ENCODE peak calls at places on chromosomes 6 and 20, in five cellular contexts. Z, K, J, Y and I are unnamed samples.

GRCh38 chr20:22371843-22372242 is 212.5 kb downstream of the FOXA2 start:
- DNase-seq in Y (no peak), J (no peak), K (no peak), Z (no peak), I (peak; percentile 56)

GRCh38 chr6:98769546-98769945 is 64.8 kb upstream of the POU3F2 start:
- DNase-seq in Y (no peak), J (no peak), K (peak; percentile 30), Z (peak; percentile 40), I (peak; percentile 12)

GRCh38 chr20:21767739-21768223 is 62.3 kb downstream of the PAX1 start:
- DNase-seq in J (no peak), Y (no peak), K (peak; percentile 73), Z (no peak), I (no peak)

GRCh38 chr20:24490598-24490997 is 21.2 kb downstream of the SYNDIG1 start:
- DNase-seq in Z (no peak), Y (no peak), K (no peak), J (no peak), I (no peak)

GRCh38 chr20:60236613-60237012 is 278.4 kb downstream of the CDH26 start:
- DNase-seq in K (no peak), Z (no peak), Y (no peak), J (no peak), I (no peak)

GRCh38 chr6:54308677-54309315 is 555 bp downstream of the TINAG start:
- DNase-seq in J (no peak), Z (no peak), Y (no peak), K (no peak), I (no peak)

GRCh38 chr20:21609221-21609620 is 95.4 kb upstream of the NKX2-2 start:
- DNase-seq in K (no peak), J (no peak), Y (no peak), Z (no peak), I (no peak)

GRCh38 chr20:40672095-40672494 is 16.9 kb downstream of the MAFB start:
- DNase-seq in K (no peak), Z (no peak), Y (no peak), J (no peak), I (no peak)

GRCh38 chr20:22442318-22442717 is 142.1 kb downstream of the FOXA2 start:
- DNase-seq in Y (no peak), Z (no peak), K (no peak), J (no peak), I (no peak)

GRCh38 chr20:38073307-38074010 is 39.9 kb downstream of the RPRD1B start:
- DNase-seq in K (peak; percentile 60), J (peak; percentile 85), Z (peak; percentile 98), Y (peak; percentile 66), I (peak; percentile 99)

GRCh38 chr6:147434508-147434907 is 74.0 kb upstream of the SAMD5 start:
- DNase-seq in J (no peak), Y (no peak), K (peak; percentile 15), Z (peak; percentile 25), I (peak; percentile 21)

GRCh38 chr20:43590392-43591303 is at the start of gene IFT52:
- DNase-seq in Z (peak; percentile 87), Y (peak; percentile 64), K (peak; percentile 96), J (peak; percentile 95), I (peak; percentile 95)

GRCh38 chr6:39083111-39083702 is 31.8 kb downstream of the SAYSD1 start:
- DNase-seq in J (no peak), Y (no peak), K (no peak), Z (no peak), I (no peak)

GRCh38 chr20:19757973-19758887 is at the start of gene RIN2:
- DNase-seq in Z (peak; percentile 78), J (peak; percentile 96), K (peak; percentile 98), Y (peak; percentile 40), I (peak; percentile 92)

GRCh38 chr6:11412011-11412424 is 125.5 kb upstream of the TMEM170B start:
- DNase-seq in K (no peak), Z (no peak), J (no peak), Y (no peak), I (peak; percentile 72)

GRCh38 chr6:9126845-9127560 is 691.7 kb upstream of the SLC35B3 start:
- DNase-seq in J (no peak), Z (peak; percentile 93), K (peak; percentile 14), Y (peak; percentile 61), I (peak; percentile 73)

GRCh38 chr6:80605165-80605989 is 498.9 kb downstream of the BCKDHB start:
- DNase-seq in K (peak; percentile 71), Y (peak; percentile 39), Z (peak; percentile 49), J (no peak), I (peak; percentile 72)

GRCh38 chr20:33679758-33680485 is 5.7 kb upstream of the NECAB3 start:
- DNase-seq in Z (no peak), K (no peak), J (no peak), Y (no peak), I (no peak)

GRCh38 chr6:125050663-125051318 is 88.6 kb downstream of the RNF217 start:
- DNase-seq in J (no peak), Z (no peak), K (peak; percentile 3), Y (no peak), I (peak; percentile 48)

GRCh38 chr6:109790131-109790530 is 99.0 kb downstream of the FIG4 start:
- DNase-seq in Y (peak; percentile 24), K (no peak), J (no peak), Z (peak; percentile 78), I (peak; percentile 62)

DNA sequence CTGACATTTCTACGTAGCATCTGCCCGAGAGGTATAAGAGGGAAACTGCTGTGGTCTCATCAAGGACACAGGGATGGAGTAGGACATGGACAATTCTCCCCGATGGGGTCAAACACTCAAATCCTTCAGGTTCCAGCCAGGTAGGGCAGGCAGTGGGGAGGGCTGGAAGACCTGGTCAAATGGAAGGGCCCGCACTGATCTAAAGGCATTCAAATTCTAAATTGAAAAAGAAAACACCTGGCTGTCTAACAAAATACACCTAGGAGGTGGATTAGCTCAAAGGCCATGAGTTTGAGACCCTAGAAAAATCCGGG is 8.2 kb downstream of the DUSP15 start:
- DNase-seq in K (no peak), Z (no peak), J (no peak), Y (no peak), I (no peak)
- H3K4me3 ChIP-seq in K (no peak overlapping the region), Z (no peak overlapping the region), J (no peak overlapping the region), Y (no peak overlapping the region), I (no peak overlapping the region)

GRCh38 chr6:137625100-137625661 is 131.0 kb upstream of the OLIG3 start:
- DNase-seq in K (no peak), Y (no peak), Z (no peak), J (no peak), I (no peak)

GRCh38 chr6:137631323-137631722 is 137.1 kb upstream of the OLIG3 start:
- DNase-seq in Y (no peak), Z (peak; percentile 7), J (no peak), K (no peak), I (peak; percentile 14)

GRCh38 chr6:137630666-137631065 is 136.5 kb upstream of the OLIG3 start:
- DNase-seq in K (no peak), J (no peak), Z (no peak), Y (no peak), I (no peak)

GRCh38 chr6:137623293-137623692 is 129.1 kb upstream of the OLIG3 start:
- DNase-seq in Y (no peak), J (no peak), Z (no peak), K (no peak), I (no peak)

GRCh38 chr6:137625808-137626207 is 131.6 kb upstream of the OLIG3 start:
- DNase-seq in K (no peak), Y (no peak), J (no peak), Z (no peak), I (no peak)
- TF ChIP-seq CTCF in K (no peak), Y (peak; percentile 6), J (no peak), Z (no peak), I (no peak)

GRCh38 chr6:16746812-16747211 is 14.4 kb downstream of the ATXN1 start:
- DNase-seq in Y (no peak), K (no peak), Z (no peak), J (no peak), I (no peak)
- H3K4me3 ChIP-seq in Y (no peak overlapping the region), K (no peak overlapping the region), Z (no peak overlapping the region), J (no peak overlapping the region), I (no peak overlapping the region)

DNA sequence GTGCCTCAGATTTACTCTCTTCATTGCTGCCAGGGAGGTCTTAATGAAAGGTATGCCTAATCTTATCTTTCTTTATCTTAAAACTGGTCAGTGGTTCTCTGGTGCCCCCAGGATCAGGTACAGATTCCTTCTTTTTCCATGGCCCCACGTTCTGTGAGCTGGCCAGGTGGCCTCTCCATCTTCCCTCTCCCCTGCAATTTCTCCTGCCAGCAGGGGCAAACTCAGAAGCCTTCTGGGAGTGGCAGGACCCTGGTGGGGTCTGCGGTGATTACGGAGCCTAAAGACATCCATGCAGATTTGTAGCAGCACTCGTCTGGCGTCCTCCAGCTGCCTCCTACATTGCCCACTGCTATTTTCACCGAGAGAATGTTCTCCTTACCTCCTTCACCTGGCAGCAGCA is 95.8 kb downstream of the CCDC170 start:
- DNase-seq in J (no peak), Y (no peak), Z (no peak), K (no peak), I (no peak)
- TF ChIP-seq CTCF in J (no peak), Y (no peak), Z (no peak), K (no peak), I (no peak)

DNA sequence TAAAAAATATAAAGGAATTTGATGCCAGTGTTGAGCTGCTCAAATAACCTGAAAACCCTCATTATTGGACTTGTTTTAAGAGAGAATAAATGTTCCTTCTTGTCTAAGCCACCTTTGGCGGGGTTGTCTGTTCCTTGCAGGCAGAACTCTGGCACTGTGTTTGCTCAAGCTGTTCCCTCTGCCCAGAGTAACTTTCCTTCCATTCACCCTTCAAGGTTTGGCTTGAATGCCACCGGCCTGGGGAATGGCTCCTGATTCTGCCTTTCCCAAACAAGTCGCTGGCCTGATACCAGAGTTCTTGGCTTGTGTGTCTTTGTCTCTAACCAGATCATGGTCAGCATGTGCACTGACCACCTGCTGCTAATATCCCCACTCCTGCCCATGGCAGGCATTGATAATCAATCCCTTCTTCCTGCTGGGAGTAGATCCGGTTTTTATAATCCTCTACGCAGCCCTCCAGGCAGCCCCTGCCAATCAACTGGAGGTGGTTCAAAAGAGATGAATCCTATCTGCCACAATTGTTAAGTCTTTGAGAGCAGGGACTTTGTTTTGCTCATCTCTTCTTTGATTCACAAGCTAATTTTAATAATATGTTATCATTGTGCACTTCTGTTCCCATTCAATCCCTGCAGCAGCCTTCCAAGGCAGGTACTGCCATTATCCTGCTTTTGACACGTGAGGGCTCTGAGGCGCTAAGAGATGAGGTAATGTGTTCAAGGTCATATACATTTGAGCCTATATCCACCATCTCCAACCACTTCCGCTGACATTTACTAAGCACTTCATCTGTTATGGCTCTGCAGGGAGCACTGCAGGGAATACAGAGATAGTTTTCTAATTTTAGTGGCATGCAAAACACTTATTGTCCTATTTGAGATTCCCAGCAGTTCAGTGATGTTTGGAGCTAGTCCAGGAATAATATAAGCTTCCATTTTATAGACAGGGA is 3.1 kb upstream of the CCM2L start:
- DNase-seq in J (no peak), K (no peak), Z (no peak), Y (no peak), I (peak; percentile 41)
- H3K4me3 ChIP-seq in J (no peak overlapping the region), K (no peak overlapping the region), Z (no peak overlapping the region), Y (no peak overlapping the region), I (no peak overlapping the region)

DNA sequence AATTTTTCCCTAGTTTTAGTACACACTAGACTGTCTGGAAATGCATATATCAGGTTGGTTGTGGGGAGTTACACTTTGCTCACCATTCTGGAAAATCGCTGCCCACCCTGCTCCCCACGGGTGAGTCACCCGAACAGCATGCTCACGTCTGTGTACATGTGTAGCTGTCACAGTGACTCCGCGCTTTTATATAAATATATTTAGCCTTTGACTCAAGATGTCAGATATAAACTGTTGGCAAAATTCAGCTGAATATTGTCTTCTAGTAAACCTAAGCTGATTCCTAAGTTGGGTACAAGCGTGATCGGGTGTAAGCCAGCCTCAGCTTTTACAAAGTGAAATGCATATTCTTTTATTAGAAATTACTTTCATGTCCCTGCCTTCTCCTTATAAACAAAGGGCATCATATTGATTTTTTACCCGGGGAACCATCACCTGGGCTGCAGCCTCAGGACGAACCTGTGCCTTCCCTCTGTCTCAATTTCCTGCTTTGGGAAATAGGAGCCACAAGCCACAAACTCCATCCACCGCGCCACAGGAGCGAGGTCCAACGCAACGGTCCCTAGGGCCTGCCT is 4.3 kb downstream of the SDCBP2 start:
- DNase-seq in J (no peak), Z (peak; percentile 73), Y (no peak), K (no peak), I (peak; percentile 70)
- TF ChIP-seq CTCF in J (no peak), Z (no peak), Y (no peak), K (no peak), I (no peak)